ENCODE peak calls at places on chromosome 1, in eight cellular contexts. Q is pancreas, V is neural progenitor cell, U is fibroblast of lung, W is cardiac muscle cell, R is PC-3, Y is A549, E is ascending aorta. G is an unnamed sample.

GRCh38 chr1:27878038-27878437 is 5.7 kb downstream of the THEMIS2 start:
- DNase-seq in W (no peak), U (no peak), Q (peak; percentile 8), E (no peak), R (no peak), Y (no peak), V (no peak), G (no peak)

GRCh38 chr1:154006136-154006535 is 15.6 kb downstream of the RPS27 start:
- DNase-seq in V (no peak), E (no peak), Y (no peak), U (peak; percentile 92), R (no peak), Q (no peak), W (no peak), G (no peak)

GRCh38 chr1:25641931-25642611 is 25.5 kb downstream of the MAN1C1 start:
- DNase-seq in Q (no peak), R (no peak), V (no peak), U (peak; percentile 73), W (peak; percentile 76), E (no peak), Y (no peak), G (peak; percentile 36)

GRCh38 chr1:232767381-232768074 is 37.7 kb upstream of the MAP10 start:
- DNase-seq in V (no peak), Q (no peak), R (peak; percentile 94), U (peak; percentile 90), E (no peak), Y (peak; percentile 52), W (peak; percentile 75), G (peak; percentile 60)

GRCh38 chr1:62716397-62716796 is 28.2 kb upstream of the DOCK7 start:
- DNase-seq in E (no peak), V (no peak), R (no peak), U (no peak), Y (no peak), Q (no peak), W (no peak), G (peak; percentile 37)

GRCh38 chr1:116667577-116668105 is at the start of gene IGSF3:
- DNase-seq in W (peak; percentile 62), Y (peak; percentile 59), E (no peak), R (peak; percentile 83), U (peak; percentile 20), Q (peak; percentile 85), V (peak; percentile 93), G (peak; percentile 83)

GRCh38 chr1:53562256-53562982 is 103.2 kb downstream of the DMRTB1 start:
- DNase-seq in Q (peak; percentile 21), R (no peak), W (no peak), E (no peak), V (no peak), U (no peak), Y (no peak), G (no peak)

GRCh38 chr1:48107516-48107915 is 110.3 kb upstream of the TRABD2B start:
- DNase-seq in Y (no peak), W (no peak), E (no peak), U (no peak), R (no peak), V (no peak), Q (no peak), G (no peak)

GRCh38 chr1:113677250-113678158 is 81.8 kb downstream of the PHTF1 start:
- DNase-seq in Y (peak; percentile 20), Q (no peak), V (peak; percentile 67), U (peak; percentile 71), R (peak; percentile 75), E (no peak), W (peak; percentile 78), G (peak; percentile 26)

GRCh38 chr1:53616511-53616910 is 122.5 kb downstream of the GLIS1 start:
- DNase-seq in Y (no peak), V (no peak), R (no peak), Q (peak; percentile 8), U (no peak), W (no peak), E (no peak), G (no peak)

GRCh38 chr1:153742411-153743142 is 14.7 kb downstream of the INTS3 start:
- DNase-seq in Y (no peak), U (peak; percentile 8), E (no peak), R (no peak), W (peak; percentile 74), V (no peak), Q (no peak), G (no peak)

GRCh38 chr1:41327383-41327999 is 33.7 kb upstream of the FOXO6 start:
- DNase-seq in Q (no peak), E (no peak), W (no peak), V (no peak), R (no peak), Y (no peak), U (no peak), G (no peak)

GRCh38 chr1:41329662-41330587 is 31.3 kb upstream of the FOXO6 start:
- DNase-seq in U (no peak), W (no peak), R (no peak), E (no peak), Q (no peak), Y (no peak), V (no peak), G (no peak)

GRCh38 chr1:41325801-41326200 is 35.4 kb upstream of the FOXO6 start:
- DNase-seq in V (no peak), E (no peak), U (no peak), W (peak; percentile 41), Y (no peak), Q (no peak), R (peak; percentile 17), G (no peak)

GRCh38 chr1:41328780-41329640 is 32.2 kb upstream of the FOXO6 start:
- DNase-seq in Q (no peak), W (no peak), U (no peak), Y (no peak), E (no peak), R (no peak), V (no peak), G (no peak)

DNA sequence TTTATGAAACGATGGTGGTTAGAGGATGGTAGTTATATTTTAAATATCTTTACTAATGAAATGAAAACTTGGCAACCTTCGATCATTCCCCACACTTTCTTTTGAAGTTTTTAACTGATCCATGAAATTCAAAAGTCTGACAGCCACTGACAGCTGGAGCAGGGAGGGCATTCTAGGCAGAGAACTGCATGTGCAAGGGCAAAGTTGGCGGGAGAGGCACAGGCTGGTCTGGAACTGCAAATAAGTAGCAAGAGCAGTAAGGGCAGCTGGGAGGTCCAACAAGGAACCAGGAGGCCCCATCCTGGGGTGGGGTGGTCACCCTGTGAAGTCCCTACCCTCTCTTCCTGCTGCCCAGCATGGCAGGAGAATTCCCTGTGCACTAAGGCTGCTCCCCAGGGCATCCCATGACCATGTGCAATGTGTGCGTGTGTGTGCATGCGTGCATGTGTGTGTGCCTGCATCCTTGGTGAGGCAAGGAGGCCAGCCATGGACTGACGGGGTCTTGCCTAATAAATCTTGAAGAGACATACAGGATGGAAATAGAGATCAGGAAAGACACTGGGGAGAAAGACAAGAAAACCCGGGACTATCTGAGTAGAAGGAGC is 33.1 kb upstream of the FOXO6 start:
- DNase-seq in Q (no peak), E (no peak), R (no peak), V (no peak), U (no peak), Y (no peak), W (no peak), G (no peak)
- H3K4me1 ChIP-seq in Q (no peaks in the 10 kb centered on the region), E (no peaks in the 10 kb centered on the region), R (no peaks in the 10 kb centered on the region), V (peaks cover 15% of the 10 kb centered on the region), U (no peaks in the 10 kb centered on the region), Y (no peaks in the 10 kb centered on the region), W (peaks cover 4% of the 10 kb centered on the region), G (no peaks in the 10 kb centered on the region)

DNA sequence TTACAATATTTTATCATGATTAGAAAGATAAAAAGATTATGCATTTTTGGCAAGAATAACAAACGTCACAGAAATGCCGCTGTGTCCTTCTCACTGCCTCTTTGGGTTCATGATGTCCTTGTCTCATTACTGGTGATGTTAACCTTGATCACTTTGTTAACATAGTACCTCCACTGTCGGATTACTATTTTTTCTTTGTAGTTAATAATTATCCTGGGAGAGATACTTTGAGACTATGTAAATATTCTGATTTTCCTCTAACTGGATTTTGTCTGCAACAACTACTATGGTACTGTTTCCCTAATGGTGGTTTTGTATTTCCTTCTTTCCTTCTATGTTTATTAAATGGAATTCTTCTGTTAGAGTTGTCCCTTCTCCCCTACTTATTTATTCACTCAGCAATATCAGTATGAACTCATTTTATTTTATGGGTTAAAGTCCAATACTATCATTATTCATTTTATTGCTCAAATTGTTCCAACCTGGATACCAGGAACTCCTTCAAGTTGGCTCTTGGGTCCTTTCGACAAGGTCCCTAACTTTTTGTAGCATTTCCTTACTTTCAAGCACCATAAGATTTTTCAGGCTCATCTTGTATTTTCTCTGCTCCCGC is 4.1 kb downstream of the TOR1AIP2 start:
- DNase-seq in U (no peak), V (no peak), E (no peak), W (no peak), R (no peak), Q (no peak), Y (no peak), G (no peak)
- H3K4me1 ChIP-seq in U (no peaks in the 10 kb centered on the region), V (peaks cover 13% of the 10 kb centered on the region), E (peaks cover 7% of the 10 kb centered on the region), W (peaks cover 31% of the 10 kb centered on the region), R (peaks cover 16% of the 10 kb centered on the region), Q (peaks cover 35% of the 10 kb centered on the region), Y (peaks cover 40% of the 10 kb centered on the region), G (peaks cover 2% of the 10 kb centered on the region)

DNA sequence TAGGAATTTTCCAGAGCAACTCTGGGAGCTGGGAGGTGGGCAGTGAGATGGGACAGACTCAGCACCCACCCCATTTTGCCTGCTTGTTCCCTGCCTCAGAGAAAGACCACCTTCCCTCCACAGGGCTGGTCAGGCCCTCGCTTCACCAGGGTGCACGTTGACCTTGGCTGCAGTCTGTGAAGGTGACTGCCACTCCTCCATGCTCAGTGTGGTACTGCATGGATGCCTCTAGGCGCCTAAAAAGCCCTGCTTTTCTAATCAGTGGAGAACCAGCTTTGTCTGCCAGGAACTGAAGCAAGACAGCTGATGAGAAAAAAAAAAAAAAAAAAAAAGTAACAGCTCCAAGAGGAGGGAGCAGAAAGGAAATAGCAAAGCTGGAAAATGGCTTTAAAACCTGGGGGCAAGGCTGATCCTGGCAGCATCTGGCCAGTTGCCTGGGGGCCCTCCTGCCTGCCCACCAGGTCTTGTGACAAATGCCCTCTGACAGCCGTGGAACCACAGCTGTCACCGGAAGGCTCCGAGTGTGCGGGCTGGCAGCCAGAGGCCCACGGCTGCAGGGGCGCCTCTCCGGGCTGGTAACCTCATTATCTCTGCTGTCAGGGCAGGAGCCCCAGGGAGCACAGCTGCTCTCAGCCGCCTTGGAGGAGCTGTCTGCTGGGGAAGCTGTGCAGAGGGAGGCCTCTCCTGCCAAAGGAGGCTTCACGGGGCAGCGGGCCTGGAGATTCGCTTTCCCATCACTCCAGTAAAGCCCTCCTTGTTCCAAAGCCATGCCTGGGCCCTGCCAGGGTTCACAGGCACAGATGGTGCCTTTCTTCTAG is 13.7 kb downstream of the KIAA1614 start:
- DNase-seq in R (no peak), Q (no peak), Y (no peak), W (peak; percentile 83), U (peak; percentile 66), V (peak; percentile 79), E (no peak), G (peak; percentile 62)
- H3K4me1 ChIP-seq in R (no peaks in the 10 kb centered on the region), Q (no peaks in the 10 kb centered on the region), Y (no peaks in the 10 kb centered on the region), W (peaks cover 68% of the 10 kb centered on the region), U (peaks cover 2% of the 10 kb centered on the region), V (peaks cover 72% of the 10 kb centered on the region), E (peaks cover 14% of the 10 kb centered on the region), G (peaks cover 16% of the 10 kb centered on the region)

GRCh38 chr1:8518490-8518801 is 200.5 kb downstream of the SLC45A1 start:
- DNase-seq in U (no peak), R (no peak), Q (no peak), V (no peak), E (no peak), Y (no peak), W (no peak), G (no peak)
- H3K4me1 ChIP-seq in U (peaks cover 12% of the 10 kb centered on the region), R (peaks cover 12% of the 10 kb centered on the region), Q (peaks cover 4% of the 10 kb centered on the region), V (peaks cover 22% of the 10 kb centered on the region), E (peaks cover 8% of the 10 kb centered on the region), Y (peaks cover 23% of the 10 kb centered on the region), W (peaks cover 15% of the 10 kb centered on the region), G (peaks cover 8% of the 10 kb centered on the region)

G was measured in right cardiac atrium.